ENCODE peak calls at places on chromosomes 11 and 22, in seven cellular contexts. S is WERI-Rb-1, K is PC-3, O is heart left ventricle, B is IMR-90, X is dorsolateral prefrontal cortex, E is body of pancreas. N is an unnamed sample.

GRCh38 chr11:14642453-14642852 is 1.2 kb upstream of the PDE3B start:
- DNase-seq in S (no peak), K (no peak), O (no peak), B (no peak), X (no peak), E (no peak), N (no peak)

GRCh38 chr11:78022397-78023396 is at the start of gene KCTD14:
- DNase-seq in S (no peak), K (no peak), O (no peak), B (no peak), X (no peak), E (peak; percentile 82), N (no peak)

GRCh38 chr22:23895599-23896144 is 1.5 kb downstream of the MIF start:
- DNase-seq in S (no peak), K (no peak), O (no peak), B (no peak), X (no peak), E (no peak), N (no peak)

GRCh38 chr22:46777609-46777970 is 15.1 kb downstream of the TBC1D22A start:
- DNase-seq in S (no peak), K (no peak), O (peak; percentile 53), B (no peak), X (no peak), E (peak; percentile 62), N (peak; percentile 55)

GRCh38 chr11:35714882-35715612 is 52.5 kb downstream of the TRIM44 start:
- DNase-seq in S (no peak), K (peak; percentile 26), O (no peak), B (peak; percentile 76), X (peak; percentile 6), E (no peak), N (no peak)

GRCh38 chr22:25509391-25509791 is 55.1 kb upstream of the GRK3 start:
- DNase-seq in S (no peak), K (no peak), O (no peak), B (peak; percentile 44), X (no peak), E (peak; percentile 66), N (no peak)

GRCh38 chr11:14340721-14341120 is 18.3 kb downstream of the RRAS2 start:
- DNase-seq in S (no peak), K (no peak), O (no peak), B (no peak), X (no peak), E (no peak), N (no peak)

GRCh38 chr11:116927163-116927772 is 89.8 kb upstream of the APOA1 start:
- DNase-seq in S (peak; percentile 25), K (peak; percentile 39), O (no peak), B (no peak), X (no peak), E (peak; percentile 11), N (no peak)

GRCh38 chr11:10856689-10857603 is 907 bp downstream of the ZBED5 start:
- DNase-seq in S (peak; percentile 37), K (peak; percentile 45), O (peak; percentile 45), B (peak; percentile 28), X (no peak), E (peak; percentile 50), N (peak; percentile 30)

GRCh38 chr11:133078591-133079179 is 453.6 kb downstream of the OPCML start:
- DNase-seq in S (peak; percentile 57), K (peak; percentile 64), O (no peak), B (peak; percentile 20), X (peak; percentile 58), E (peak; percentile 44), N (no peak)

GRCh38 chr11:28701760-28702449 is 593.7 kb downstream of the METTL15 start:
- DNase-seq in S (no peak), K (peak; percentile 95), O (no peak), B (no peak), X (no peak), E (peak; percentile 7), N (no peak)

GRCh38 chr11:69115586-69116560 is 39.9 kb upstream of the SMIM38 start:
- DNase-seq in S (no peak), K (peak; percentile 63), O (peak; percentile 79), B (no peak), X (no peak), E (peak; percentile 82), N (peak; percentile 81)

GRCh38 chr11:63699906-63700305 is 18.6 kb downstream of the RTN3 start:
- DNase-seq in S (no peak), K (no peak), O (no peak), B (no peak), X (no peak), E (no peak), N (no peak)

GRCh38 chr22:23850136-23850611 is 7.5 kb upstream of the SLC2A11 start:
- DNase-seq in S (no peak), K (no peak), O (no peak), B (no peak), X (no peak), E (peak; percentile 58), N (peak; percentile 15)

GRCh38 chr11:77379253-77379652 is 77.8 kb upstream of the GDPD4 start:
- DNase-seq in S (no peak), K (peak; percentile 76), O (no peak), B (peak; percentile 74), X (no peak), E (no peak), N (no peak)

GRCh38 chr11:130580372-130580771 is 131.9 kb downstream of the ADAMTS15 start:
- DNase-seq in S (peak; percentile 48), K (peak; percentile 94), O (peak; percentile 25), B (peak; percentile 84), X (peak; percentile 62), E (peak; percentile 13), N (peak; percentile 53)

GRCh38 chr22:44266811-44267760 is 45.7 kb downstream of the SHISAL1 start:
- DNase-seq in S (no peak), K (no peak), O (no peak), B (no peak), X (peak; percentile 28), E (no peak), N (no peak)

GRCh38 chr11:106668147-106668546 is 350.1 kb downstream of the GUCY1A2 start:
- DNase-seq in S (no peak), K (peak; percentile 77), O (no peak), B (peak; percentile 71), X (no peak), E (no peak), N (no peak)

GRCh38 chr22:19629331-19629719 is 85.0 kb upstream of the SEPTIN5 start:
- DNase-seq in S (no peak), K (no peak), O (no peak), B (no peak), X (no peak), E (no peak), N (no peak)

GRCh38 chr11:76823481-76824028 is 37.2 kb upstream of the ACER3 start:
- DNase-seq in S (no peak), K (peak; percentile 99), O (peak; percentile 67), B (peak; percentile 76), X (no peak), E (peak; percentile 36), N (no peak)

GRCh38 chr22:19041403-19042074 is 80.7 kb downstream of the DGCR2 start:
- DNase-seq in S (no peak), K (no peak), O (no peak), B (no peak), X (no peak), E (no peak), N (no peak)

GRCh38 chr11:111298466-111299110 is at the start of gene POU2AF3:
- DNase-seq in S (no peak), K (no peak), O (no peak), B (no peak), X (no peak), E (no peak), N (no peak)

GRCh38 chr11:130212431-130212961 is 52.9 kb downstream of the ST14 start:
- DNase-seq in S (peak; percentile 20), K (no peak), O (peak; percentile 5), B (no peak), X (no peak), E (no peak), N (no peak)

GRCh38 chr22:35542157-35542971 is 1.7 kb downstream of the RASD2 start:
- DNase-seq in S (no peak), K (no peak), O (no peak), B (no peak), X (no peak), E (no peak), N (no peak)

GRCh38 chr11:16184588-16184987 is 171.8 kb downstream of the SOX6 start:
- DNase-seq in S (no peak), K (peak; percentile 60), O (no peak), B (peak; percentile 92), X (no peak), E (peak; percentile 27), N (no peak)

GRCh38 chr22:17430298-17430900 is 61.1 kb downstream of the CECR2 start:
- DNase-seq in S (no peak), K (no peak), O (peak; percentile 32), B (no peak), X (no peak), E (peak; percentile 24), N (no peak)

GRCh38 chr11:64753019-64753379 is 6.8 kb downstream of the PYGM start:
- DNase-seq in S (no peak), K (no peak), O (no peak), B (no peak), X (no peak), E (no peak), N (no peak)

DNA sequence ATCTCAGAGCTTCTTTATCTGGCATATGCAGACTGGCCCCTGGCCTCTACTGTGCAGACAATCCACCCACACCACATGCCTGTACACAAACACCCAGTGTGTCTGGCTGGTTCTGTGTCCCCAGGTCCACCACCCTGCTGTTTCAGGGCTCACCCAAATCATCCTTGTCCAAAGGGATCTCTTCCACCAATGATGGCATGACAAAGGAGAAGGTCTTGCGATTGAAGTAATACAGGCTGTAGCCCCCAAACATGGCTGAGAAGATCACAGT is 1.7 kb downstream of the SLC37A4 start:
- DNase-seq in S (no peak), K (no peak), O (no peak), B (no peak), X (no peak), E (no peak), N (no peak)
- H3K27ac ChIP-seq in S (peak overlapping the region; percentile 97), K (no peak overlapping the region), O (no peak overlapping the region), B (no peak overlapping the region), X (no peak overlapping the region), E (peak overlapping the region; percentile 88), N (peak overlapping the region; percentile 81)

GRCh38 chr22:37197451-37198289 is 9.6 kb upstream of the C1QTNF6 start:
- DNase-seq in S (no peak), K (peak; percentile 92), O (no peak), B (peak; percentile 61), X (peak; percentile 39), E (peak; percentile 67), N (no peak)
- H3K4me3 ChIP-seq in S (no peak overlapping the region), K (peak overlapping the region; percentile 69), O (no peak overlapping the region), B (no peak overlapping the region), X (peak overlapping the region; percentile 73), E (no peak overlapping the region), N (peak overlapping the region; percentile 81)

GRCh38 chr11:75204685-75205667 is 35.6 kb upstream of the TPBGL start:
- DNase-seq in S (peak; percentile 95), K (peak; percentile 91), O (peak; percentile 87), B (peak; percentile 77), X (peak; percentile 74), E (peak; percentile 93), N (peak; percentile 88)
- TF ChIP-seq CTCF in S (peak; percentile 88), K (peak; percentile 98), O (peak; percentile 88), B (peak; percentile 87), X (peak; percentile 77), E (peak; percentile 87), N (peak; percentile 95)

DNA sequence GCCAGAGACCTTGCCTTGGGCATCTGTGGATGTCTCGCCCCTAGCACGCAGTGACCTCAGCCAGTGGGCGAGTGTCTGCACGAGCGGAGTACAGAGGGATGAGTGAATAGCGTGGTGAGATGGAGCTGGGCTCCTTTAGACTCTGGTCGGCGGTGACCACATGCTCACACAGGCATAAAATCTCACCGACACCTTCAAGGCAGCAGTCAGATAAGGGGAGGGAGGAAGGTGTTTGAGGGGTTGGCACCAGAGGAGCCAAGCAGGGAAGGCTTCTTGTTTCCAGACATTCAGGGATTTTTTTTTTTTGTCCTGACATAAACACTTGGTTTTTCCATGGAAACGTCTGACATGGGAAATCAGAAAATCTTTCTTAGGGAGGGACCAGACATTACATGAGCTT is 35.8 kb downstream of the GRIK4 start:
- DNase-seq in S (no peak), K (no peak), O (no peak), B (peak; percentile 39), X (no peak), E (peak; percentile 27), N (no peak)
- H3K27ac ChIP-seq in S (no peak overlapping the region), K (peak overlapping the region; percentile 3), O (peak overlapping the region; percentile 78), B (peak overlapping the region; percentile 64), X (peak overlapping the region; percentile 50), E (peak overlapping the region; percentile 52), N (peak overlapping the region; percentile 84)

N was measured in left ventricle myocardium inferior.